ENCODE peak calls at places on chromosomes 2 and 18, in six cellular contexts. H is mesendoderm, E is A549, B is PC-3, J is IMR-90, T is neural progenitor cell. A is an unnamed sample.

GRCh38 chr18:69599377-69599776 is 198.7 kb downstream of the DOK6 start:
- DNase-seq in B (no peak), J (no peak), T (no peak), E (no peak), H (no peak), A (no peak)

GRCh38 chr2:96260404-96261260 is 5.2 kb downstream of the TMEM127 start:
- DNase-seq in H (peak), E (peak), B (peak), J (peak), T (peak), A (peak)

GRCh38 chr2:242001853-242002252 is 132.3 kb downstream of the RTP5 start:
- DNase-seq in B (no peak), H (no peak), J (no peak), T (no peak), E (no peak), A (no peak)

GRCh38 chr2:61368687-61369665 is 101.9 kb downstream of the USP34 start:
- DNase-seq in H (no peak), J (no peak), T (no peak), E (no peak), B (no peak), A (peak)

GRCh38 chr2:203683932-203684556 is 22.4 kb upstream of the CD28 start:
- DNase-seq in E (peak), J (peak), H (peak), T (no peak), B (peak), A (peak)

GRCh38 chr18:49685231-49685942 is 123.5 kb downstream of the LIPG start:
- DNase-seq in E (no peak), H (no peak), T (no peak), B (peak), J (peak), A (peak)

GRCh38 chr2:205682239-205683021 is at the start of gene NRP2:
- DNase-seq in T (peak), J (peak), H (peak), E (peak), B (peak), A (peak)

GRCh38 chr2:3487432-3487831 is 31.9 kb downstream of the ADI1 start:
- DNase-seq in B (no peak), H (no peak), E (no peak), J (no peak), T (no peak), A (no peak)

GRCh38 chr18:12520442-12520992 is 112.8 kb downstream of the PRELID3A start:
- DNase-seq in J (peak), H (no peak), B (no peak), T (peak), E (no peak), A (peak)

GRCh38 chr2:129069875-129070594 is 751.4 kb upstream of the HS6ST1 start:
- DNase-seq in J (no peak), H (no peak), E (no peak), B (no peak), T (no peak), A (no peak)

GRCh38 chr2:223674998-223675609 is 72.9 kb upstream of the SCG2 start:
- DNase-seq in H (no peak), B (peak), J (peak), E (peak), T (peak), A (peak)

GRCh38 chr2:117128471-117128870 is 686.0 kb upstream of the DDX18 start:
- DNase-seq in J (no peak), T (no peak), E (no peak), B (no peak), H (no peak), A (peak)

GRCh38 chr2:26178746-26179436 is 6.0 kb downstream of the GAREM2 start:
- DNase-seq in T (peak), B (peak), J (no peak), E (no peak), H (peak), A (no peak)

GRCh38 chr18:72155327-72155726 is 388.8 kb downstream of the CBLN2 start:
- DNase-seq in H (no peak), B (no peak), E (no peak), J (no peak), T (no peak), A (no peak)

GRCh38 chr18:73511751-73512525 is 635.7 kb downstream of the FBXO15 start:
- DNase-seq in T (no peak), J (peak), H (no peak), B (no peak), E (no peak), A (peak)

GRCh38 chr2:177143444-177143843 is 69.2 kb upstream of the HNRNPA3 start:
- DNase-seq in B (peak), E (peak), T (peak), J (peak), H (peak), A (peak)

GRCh38 chr2:176002684-176003225 is 688 bp upstream of the LNPK start:
- DNase-seq in E (peak), J (peak), H (peak), T (no peak), B (peak), A (peak)

GRCh38 chr18:33440011-33440383 is 524 bp downstream of the CCDC178 start:
- DNase-seq in J (peak), T (peak), E (peak), H (peak), B (peak), A (peak)

GRCh38 chr18:33051397-33051796 is 278.6 kb upstream of the KLHL14 start:
- DNase-seq in T (no peak), J (no peak), B (peak), H (no peak), E (no peak), A (peak)

GRCh38 chr2:237474931-237475703 is 11.9 kb upstream of the MLPH start:
- DNase-seq in B (peak), E (peak), T (peak), H (peak), J (peak), A (peak)

GRCh38 chr2:65710779-65711295 is 278.4 kb upstream of the SPRED2 start:
- DNase-seq in H (peak), J (peak), E (peak), T (peak), B (peak), A (peak)

GRCh38 chr2:157218911-157219310 is 38.6 kb upstream of the GALNT5 start:
- DNase-seq in B (no peak), J (no peak), E (no peak), H (no peak), T (no peak), A (no peak)

GRCh38 chr18:48270929-48271328 is 138.3 kb downstream of the ZBTB7C start:
- DNase-seq in T (no peak), J (no peak), E (no peak), B (peak), H (no peak), A (no peak)

GRCh38 chr18:44507729-44508325 is 172.9 kb upstream of the SETBP1 start:
- DNase-seq in H (no peak), J (no peak), E (no peak), T (no peak), B (no peak), A (no peak)

GRCh38 chr18:56436651-56437050 is 201.7 kb downstream of the TXNL1 start:
- DNase-seq in H (no peak), B (no peak), J (no peak), E (no peak), T (no peak), A (no peak)

GRCh38 chr2:210663574-210663973 is 107.2 kb downstream of the CPS1 start:
- DNase-seq in H (peak), T (peak), J (peak), E (peak), B (peak), A (peak)

GRCh38 chr2:239225921-239226561 is 174.8 kb downstream of the HDAC4 start:
- DNase-seq in T (no peak), E (no peak), J (peak), B (no peak), H (peak), A (peak)

GRCh38 chr18:23484783-23485182 is 18.5 kb upstream of the RMC1 start:
- DNase-seq in T (no peak), E (no peak), J (no peak), B (no peak), H (no peak), A (no peak)

GRCh38 chr18:23485386-23485785 is 17.9 kb upstream of the RMC1 start:
- DNase-seq in H (peak), J (no peak), E (no peak), B (no peak), T (no peak), A (no peak)

GRCh38 chr18:23493654-23494053 is 9.7 kb upstream of the RMC1 start:
- DNase-seq in J (no peak), T (peak), B (no peak), E (no peak), H (peak), A (no peak)

GRCh38 chr18:23487738-23488625 is 15.3 kb upstream of the RMC1 start:
- DNase-seq in T (no peak), J (peak), H (no peak), B (peak), E (no peak), A (peak)
- H3K4me2 ChIP-seq in T (no peak), J (peak), H (no peak), B (peak), E (peak), A (peak)

GRCh38 chr2:80530442-80531064 is 226.0 kb upstream of the LRRTM1 start:
- DNase-seq in H (no peak), J (no peak), E (no peak), B (no peak), T (no peak), A (no peak)
- H3K4me2 ChIP-seq in H (no peak), J (no peak), E (no peak), B (no peak), T (no peak), A (no peak)

DNA sequence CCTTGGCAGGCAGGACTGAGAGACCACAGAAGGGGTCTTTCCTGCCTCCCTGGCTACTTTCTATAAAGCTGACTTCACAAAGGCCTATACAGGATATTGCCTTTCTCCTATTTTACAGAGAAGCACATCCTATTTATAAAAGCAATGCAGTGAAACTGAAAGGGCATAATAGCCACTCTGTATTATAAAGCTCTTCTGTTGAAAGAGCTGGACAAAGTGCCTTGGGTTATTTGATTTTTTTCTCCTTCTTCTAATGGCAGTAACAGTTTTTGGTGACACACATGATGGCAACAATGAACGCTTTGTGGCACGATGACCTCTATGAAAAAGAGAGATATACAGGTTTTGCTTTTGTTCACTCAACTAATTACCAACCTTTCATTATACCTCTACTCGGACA is 281.0 kb downstream of the ZNF516 start:
- DNase-seq in H (no peak), E (no peak), T (no peak), J (no peak), B (no peak), A (no peak)
- H3K4me2 ChIP-seq in H (no peak), E (no peak), T (no peak), J (no peak), B (no peak), A (no peak)

DNA sequence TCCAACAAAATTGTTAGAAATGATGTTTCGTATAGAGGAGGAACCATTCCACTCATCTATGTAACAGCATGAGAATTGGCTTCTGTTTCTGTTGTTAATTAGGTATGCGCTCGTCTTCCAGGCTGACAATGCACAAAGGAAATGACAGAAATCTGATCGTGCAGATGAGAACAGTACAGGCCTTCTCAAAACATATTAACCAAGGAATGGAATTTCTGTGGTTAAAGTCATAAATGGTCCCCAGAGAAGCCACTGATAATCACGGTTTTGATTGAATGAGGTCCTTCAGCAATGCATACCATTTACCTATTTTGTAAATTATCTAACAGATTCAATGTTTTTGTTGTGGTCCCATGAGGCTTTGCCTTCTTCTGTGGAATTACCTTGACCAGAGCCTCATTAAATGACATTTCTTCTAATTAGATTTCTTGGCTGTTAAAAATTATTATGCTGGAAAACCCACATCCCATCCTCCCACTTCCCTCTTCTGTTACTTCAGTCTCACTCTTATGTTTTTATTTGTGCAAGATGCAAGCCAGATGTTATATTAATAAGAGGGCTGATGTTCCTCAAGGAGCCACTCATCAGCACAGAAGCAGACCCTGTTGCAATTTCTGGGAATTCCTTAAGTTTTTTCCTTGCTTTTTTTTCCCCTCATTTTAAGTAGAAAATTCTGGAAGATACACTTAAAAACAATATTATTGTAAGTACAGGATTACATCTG is 395.8 kb downstream of the PID1 start:
- DNase-seq in B (no peak), E (no peak), H (no peak), J (no peak), T (no peak), A (peak)
- H3K4me2 ChIP-seq in B (no peak), E (no peak), H (no peak), J (no peak), T (no peak), A (no peak)

DNA sequence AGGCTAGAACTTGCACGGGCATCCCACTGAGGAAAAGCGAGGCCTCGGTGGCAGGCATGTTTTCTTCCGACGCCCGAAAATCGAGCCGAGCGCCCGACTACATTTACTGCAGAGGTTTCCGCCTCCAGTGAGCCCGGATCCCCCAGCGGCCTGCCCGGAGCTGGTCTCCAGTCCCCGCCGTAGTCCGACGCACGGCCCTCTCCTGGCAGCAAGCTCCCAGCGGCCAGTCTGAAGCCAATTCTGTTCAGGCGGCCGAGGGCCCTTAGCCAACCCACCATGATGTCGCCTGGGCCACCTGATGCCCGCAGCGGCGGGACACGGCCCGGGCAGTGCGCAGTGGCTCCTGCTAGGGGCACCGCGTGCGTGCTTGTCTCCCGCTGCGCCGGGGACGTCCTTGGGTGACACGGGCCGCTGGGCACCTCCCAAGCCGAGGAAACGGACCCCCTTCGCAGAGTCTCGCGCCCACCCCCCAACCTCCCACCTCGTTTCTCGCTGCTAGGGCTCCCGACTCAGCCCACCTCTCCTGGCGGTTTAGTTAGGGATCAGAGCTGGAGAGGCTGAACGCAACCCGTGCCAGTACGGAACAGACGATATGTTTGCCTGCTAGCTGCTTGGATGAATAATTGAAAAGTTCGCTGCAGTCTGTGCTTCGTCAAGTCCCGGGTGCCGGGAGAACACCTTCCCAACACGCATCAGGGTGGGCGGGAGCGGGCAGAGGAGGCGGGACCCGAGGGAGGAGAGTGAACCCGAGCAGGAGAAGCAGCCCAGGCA is 5.3 kb downstream of the ONECUT2 start:
- DNase-seq in J (no peak), H (peak), B (no peak), T (peak), E (no peak), A (no peak)
- H3K4me2 ChIP-seq in J (no peak), H (peak), B (no peak), T (peak), E (no peak), A (peak)

DNA sequence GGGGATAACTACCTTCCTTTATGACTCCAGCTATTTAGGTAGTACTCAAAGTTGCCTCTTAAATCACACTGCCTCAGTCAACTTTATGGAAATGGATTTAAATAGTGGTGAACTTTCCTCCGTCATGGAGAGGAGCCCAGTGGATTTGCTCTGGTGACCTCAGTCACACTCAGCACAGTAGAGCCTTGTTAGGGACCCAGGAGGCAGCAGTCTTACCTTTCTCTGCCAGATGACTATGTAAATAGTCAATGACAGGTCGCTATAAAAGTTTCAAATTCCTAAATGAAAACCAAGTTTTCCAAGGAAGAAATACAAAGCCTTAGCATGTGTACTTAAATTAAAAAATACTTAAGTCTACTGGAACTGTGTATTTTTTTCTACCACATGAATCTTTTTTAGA is 146.9 kb downstream of the FMNL2 start:
- DNase-seq in H (no peak), B (peak), J (no peak), E (no peak), T (no peak), A (no peak)
- H3K4me2 ChIP-seq in H (no peak), B (no peak), J (no peak), E (no peak), T (no peak), A (no peak)

DNA sequence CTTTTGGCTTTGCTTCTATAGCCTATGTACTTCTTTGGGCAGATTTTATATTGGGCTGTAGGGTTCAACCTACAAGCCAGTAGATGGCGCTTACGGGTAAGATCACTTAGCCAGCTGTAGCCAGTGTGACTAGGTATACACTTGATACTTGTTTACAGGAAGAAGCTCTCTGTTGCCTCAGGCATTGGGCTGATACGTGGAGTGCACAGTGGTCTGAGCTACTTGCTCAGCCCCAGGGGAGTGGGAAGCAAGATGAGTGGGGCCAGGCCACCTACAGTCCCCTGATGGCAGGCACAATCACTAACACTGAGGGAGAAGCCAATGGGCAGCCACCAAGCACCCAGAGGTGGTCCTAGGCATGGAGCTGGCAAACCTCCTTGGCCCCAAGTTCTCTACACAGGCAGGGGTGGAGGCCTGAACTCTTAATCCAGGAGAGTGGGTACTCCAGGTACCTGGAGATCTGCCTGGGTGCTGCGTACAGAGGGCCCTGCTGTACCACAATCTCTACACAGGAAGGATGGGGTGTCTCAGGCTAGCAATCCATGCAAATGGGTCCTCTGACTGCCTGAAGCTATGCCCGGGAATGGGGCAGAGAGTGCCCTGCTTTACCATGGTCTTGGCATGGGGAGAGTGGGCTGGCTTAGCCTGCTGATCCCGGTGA is 122.2 kb downstream of the NCOA1 start:
- DNase-seq in T (peak), E (peak), J (peak), H (peak), B (peak), A (peak)
- H3K4me2 ChIP-seq in T (no peak), E (no peak), J (no peak), H (no peak), B (no peak), A (no peak)

A was measured in astrocyte.